ENCODE peak calls at places on chromosomes 7 and 10, in ten cellular contexts. V is A549, M is cardiac muscle cell, N is dorsolateral prefrontal cortex, D is GM23248, S is OCI-LY7, F is adrenal gland, B is tibial artery, T is upper lobe of right lung, Y is IMR-90. O is an unnamed sample.

GRCh38 chr7:130814753-130815152 is 80.7 kb upstream of the KLF14 start:
- DNase-seq in V (no peak), N (no peak), S (peak; percentile 43), Y (peak; percentile 50), F (no peak), T (no peak), B (no peak), D (peak; percentile 70), M (peak; percentile 60), O (no peak)

GRCh38 chr10:50565301-50566083 is 58.3 kb downstream of the SGMS1 start:
- DNase-seq in M (no peak), D (no peak), N (no peak), F (no peak), B (no peak), S (no peak), Y (no peak), V (no peak), T (no peak), O (no peak)

GRCh38 chr10:17219024-17219423 is 9.0 kb upstream of the VIM start:
- DNase-seq in F (no peak), M (no peak), B (no peak), V (no peak), Y (peak; percentile 80), T (no peak), N (no peak), S (no peak), D (peak; percentile 86), O (no peak)

GRCh38 chr10:132273304-132273944 is 34.3 kb downstream of the STK32C start:
- DNase-seq in M (no peak), Y (no peak), B (no peak), V (no peak), F (no peak), S (no peak), D (no peak), N (no peak), T (no peak), O (no peak)

GRCh38 chr7:85074-85945 is 107.1 kb upstream of the FAM20C start:
- DNase-seq in T (no peak), N (no peak), Y (peak; percentile 54), D (peak; percentile 79), M (peak; percentile 70), V (no peak), B (no peak), F (peak; percentile 70), S (no peak), O (no peak)

GRCh38 chr7:96713037-96713436 is 3.4 kb upstream of the SEM1 start:
- DNase-seq in Y (no peak), S (peak; percentile 37), T (no peak), D (no peak), F (no peak), V (no peak), N (no peak), B (no peak), M (no peak), O (no peak)

GRCh38 chr7:22823142-22823497 is 471 bp upstream of the TOMM7 start:
- DNase-seq in B (no peak), N (no peak), S (peak; percentile 20), M (no peak), T (no peak), V (no peak), F (no peak), D (peak; percentile 20), Y (no peak), O (no peak)

GRCh38 chr10:94549221-94549620 is 3.6 kb downstream of the HELLS start:
- DNase-seq in F (no peak), M (no peak), S (no peak), Y (no peak), B (no peak), N (no peak), D (no peak), T (no peak), V (no peak), O (no peak)

GRCh38 chr10:126350216-126350992 is 37.9 kb downstream of the ADAM12 start:
- DNase-seq in T (no peak), N (peak; percentile 61), Y (peak; percentile 90), M (peak; percentile 74), S (no peak), D (peak; percentile 96), V (peak; percentile 7), B (no peak), F (no peak), O (no peak)

GRCh38 chr7:64602086-64602485 is 39.2 kb upstream of the ZNF680 start:
- DNase-seq in D (no peak), B (no peak), F (no peak), M (peak; percentile 87), N (no peak), V (no peak), T (no peak), Y (peak; percentile 3), S (no peak), O (no peak)

GRCh38 chr7:149181136-149181790 is 14.1 kb upstream of the ZNF282 start:
- DNase-seq in S (no peak), D (no peak), M (peak; percentile 67), B (no peak), F (no peak), V (no peak), T (no peak), Y (no peak), N (no peak), O (no peak)

GRCh38 chr7:116836911-116837310 is 25.5 kb upstream of the CAPZA2 start:
- DNase-seq in B (no peak), V (peak; percentile 29), D (no peak), T (no peak), M (no peak), S (no peak), N (no peak), F (no peak), Y (no peak), O (peak; percentile 81)

GRCh38 chr7:47621985-47622561 is 40.2 kb upstream of the TNS3 start:
- DNase-seq in B (no peak), D (no peak), M (no peak), V (no peak), Y (no peak), T (no peak), N (no peak), S (peak; percentile 91), F (no peak), O (no peak)
- H3K27ac ChIP-seq in B (peak overlapping the region; percentile 74), D (no peak overlapping the region), M (no peak overlapping the region), V (peak overlapping the region; percentile 76), Y (peak overlapping the region; percentile 87), T (peak overlapping the region; percentile 66), N (no peak overlapping the region), S (peak overlapping the region; percentile 55), F (no peak overlapping the region), O (peak overlapping the region; percentile 2)

DNA sequence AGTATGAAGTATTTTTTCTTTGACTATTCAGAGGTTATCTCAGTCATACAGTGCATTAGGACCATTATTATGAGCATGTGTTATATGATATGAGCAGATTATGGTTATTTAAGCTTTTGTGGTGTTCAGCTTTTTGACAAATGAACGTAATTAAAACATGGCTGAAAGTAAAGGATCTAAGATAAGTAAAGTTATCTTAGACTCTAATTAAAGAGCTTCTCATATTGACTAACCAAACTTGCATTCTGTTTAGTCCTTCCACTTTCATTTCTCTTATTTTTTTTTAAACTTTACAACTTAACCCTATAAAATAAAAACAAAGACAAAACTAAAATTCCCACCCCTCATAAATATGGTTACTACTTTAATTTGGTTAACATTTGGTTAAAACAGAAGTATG is 6.9 kb upstream of the GPR85 start:
- DNase-seq in V (no peak), M (no peak), T (no peak), D (no peak), B (no peak), N (no peak), Y (no peak), F (no peak), S (no peak), O (no peak)
- H3K27ac ChIP-seq in V (no peak overlapping the region), M (no peak overlapping the region), T (no peak overlapping the region), D (no peak overlapping the region), B (no peak overlapping the region), N (no peak overlapping the region), Y (no peak overlapping the region), F (no peak overlapping the region), S (no peak overlapping the region), O (no peak overlapping the region)

GRCh38 chr10:91983403-91983802 is 59.8 kb downstream of the BTAF1 start:
- DNase-seq in B (no peak), Y (no peak), M (peak; percentile 55), T (no peak), V (no peak), N (no peak), D (no peak), S (no peak), F (no peak), O (no peak)

GRCh38 chr10:91992026-91992425 is 68.5 kb downstream of the BTAF1 start:
- DNase-seq in D (no peak), Y (no peak), S (no peak), B (no peak), V (no peak), F (no peak), M (no peak), T (no peak), N (no peak), O (no peak)

DNA sequence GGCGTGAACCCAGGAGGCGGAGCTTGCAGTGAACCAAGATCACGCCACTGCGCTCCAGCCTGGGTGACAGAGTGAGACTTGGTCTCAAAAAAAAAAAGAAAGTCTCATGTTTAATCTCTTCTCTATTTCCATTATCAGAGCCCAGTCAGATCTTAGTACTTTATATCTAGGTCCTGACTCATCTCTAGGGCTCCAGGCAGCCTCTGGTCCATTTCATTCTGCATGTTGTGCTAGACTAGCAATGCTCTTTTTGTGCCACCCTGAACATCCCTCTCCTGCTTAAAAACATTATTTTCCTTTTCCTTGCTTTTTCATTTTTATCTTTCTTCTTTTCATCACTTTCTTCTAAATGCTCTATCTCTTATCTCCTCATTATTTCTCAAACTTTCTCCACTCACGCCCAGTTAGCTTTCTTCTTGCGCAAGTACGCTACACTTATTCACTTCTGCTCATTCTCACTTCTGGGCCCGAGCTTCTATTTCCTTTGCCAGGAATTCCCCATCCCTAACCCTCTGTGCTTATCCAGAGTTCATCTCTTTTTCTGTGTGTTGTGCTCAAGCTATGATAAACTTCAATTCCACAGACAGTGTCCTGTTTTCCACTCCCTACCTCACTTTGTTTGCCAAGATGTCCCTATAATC is 63.9 kb downstream of the BTAF1 start:
- DNase-seq in Y (no peak), N (no peak), F (no peak), B (no peak), D (no peak), V (no peak), M (peak; percentile 86), T (no peak), S (no peak), O (no peak)
- H3K27ac ChIP-seq in Y (no peak overlapping the region), N (no peak overlapping the region), F (no peak overlapping the region), B (no peak overlapping the region), D (no peak overlapping the region), V (no peak overlapping the region), M (no peak overlapping the region), T (no peak overlapping the region), S (no peak overlapping the region), O (no peak overlapping the region)

DNA sequence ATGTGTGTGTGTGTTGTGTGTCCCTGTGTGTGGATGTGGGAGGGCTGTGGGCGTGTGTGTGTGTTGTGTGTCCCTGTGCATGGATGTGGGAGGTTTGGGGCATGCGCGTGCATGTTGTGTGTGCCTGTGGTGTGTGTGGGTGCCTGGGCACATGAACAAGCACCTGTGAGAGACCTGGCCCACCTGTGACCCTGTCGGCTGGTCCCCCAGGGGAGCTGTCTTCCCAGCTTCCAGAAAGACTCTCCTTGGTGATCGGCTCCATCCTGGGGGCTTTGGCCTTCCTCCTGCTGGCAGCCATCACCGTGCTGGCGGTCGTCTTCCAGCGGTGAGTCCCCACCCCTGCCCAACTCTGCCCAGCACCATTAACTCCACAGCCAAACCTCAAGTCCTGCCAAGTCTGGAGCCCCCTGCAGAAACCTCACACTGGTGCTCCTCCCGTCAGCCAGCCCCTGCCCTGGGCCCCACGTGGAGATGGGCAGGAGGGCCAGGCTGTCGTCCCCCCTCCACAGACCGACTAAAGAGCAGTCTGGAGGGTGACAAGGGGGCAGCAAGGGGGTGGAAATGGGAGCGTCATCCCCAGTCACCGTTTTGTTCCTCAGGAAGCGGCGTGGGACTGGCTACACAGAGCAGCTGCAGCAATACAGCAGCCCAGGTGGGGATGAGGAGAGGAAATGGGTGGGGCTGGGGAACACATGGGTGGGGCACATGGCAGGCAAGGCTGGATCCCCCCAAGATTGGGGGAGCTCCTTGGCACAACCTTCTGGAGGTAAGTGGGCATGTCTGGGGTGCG is 12.7 kb downstream of the EPHB6 start:
- DNase-seq in N (no peak), T (no peak), B (no peak), S (no peak), M (no peak), Y (no peak), D (no peak), F (no peak), V (no peak), O (no peak)
- H3K27ac ChIP-seq in N (peak overlapping the region; percentile 50), T (no peak overlapping the region), B (no peak overlapping the region), S (no peak overlapping the region), M (no peak overlapping the region), Y (no peak overlapping the region), D (no peak overlapping the region), F (no peak overlapping the region), V (no peak overlapping the region), O (no peak overlapping the region)